ENCODE peak calls at places on chromosomes 5 and 9, in seven cellular contexts. U is HCT116; A is uterus; H is CD8-positive, alpha-beta T cell; Z is SK-N-SH; M is fibroblast of the aortic adventitia; R is bronchial epithelial cell. F is an unnamed sample.

GRCh38 chr5:40955313-40955712 is 46.0 kb downstream of the C7 start:
- DNase-seq in U (no peak), A (no peak), H (no peak), Z (no peak), M (no peak), R (peak), F (no peak)

GRCh38 chr5:2029206-2029605 is 146.5 kb upstream of the IRX4 start:
- DNase-seq in U (no peak), A (peak), H (no peak), Z (no peak), M (peak), R (no peak), F (no peak)

GRCh38 chr9:113409481-113409880 is 994 bp downstream of the POLE3 start:
- DNase-seq in U (no peak), A (no peak), H (no peak), Z (no peak), M (no peak), R (no peak), F (no peak)

GRCh38 chr5:179265529-179266290 is 79.6 kb downstream of the ADAMTS2 start:
- DNase-seq in U (no peak), A (peak), H (no peak), Z (peak), M (peak), R (peak), F (peak)

GRCh38 chr5:80781356-80781755 is 126.6 kb upstream of the DHFR start:
- DNase-seq in U (peak), A (no peak), H (no peak), Z (no peak), M (peak), R (peak), F (peak)

GRCh38 chr9:37198034-37198718 is 77.8 kb downstream of the ZCCHC7 start:
- DNase-seq in U (no peak), A (no peak), H (no peak), Z (no peak), M (peak), R (no peak), F (no peak)

GRCh38 chr5:57778528-57779175 is 296.0 kb upstream of the ACTBL2 start:
- DNase-seq in U (no peak), A (no peak), H (no peak), Z (no peak), M (peak), R (no peak), F (no peak)

GRCh38 chr5:135834639-135835529 is at the start of gene SLC25A48:
- DNase-seq in U (peak), A (no peak), H (no peak), Z (peak), M (no peak), R (peak), F (no peak)

GRCh38 chr5:135615581-135616260 is 36.9 kb upstream of the CXCL14 start:
- DNase-seq in U (no peak), A (no peak), H (no peak), Z (no peak), M (peak), R (no peak), F (no peak)

GRCh38 chr5:64497390-64497789 is 8.4 kb upstream of the RGS7BP start:
- DNase-seq in U (no peak), A (no peak), H (no peak), Z (no peak), M (peak), R (peak), F (no peak)

GRCh38 chr5:127205147-127205546 is 85.4 kb upstream of the MEGF10 start:
- DNase-seq in U (no peak), A (no peak), H (no peak), Z (no peak), M (no peak), R (no peak), F (no peak)

GRCh38 chr5:119036101-119036762 is 34.7 kb upstream of the DMXL1 start:
- DNase-seq in U (peak), A (no peak), H (no peak), Z (no peak), M (peak), R (peak), F (peak)

GRCh38 chr5:73513996-73514395 is 15.8 kb downstream of the BTF3 start:
- DNase-seq in U (no peak), A (no peak), H (no peak), Z (no peak), M (no peak), R (no peak), F (no peak)

GRCh38 chr5:135578685-135579341 is at the start of gene CXCL14:
- DNase-seq in U (no peak), A (no peak), H (no peak), Z (no peak), M (peak), R (peak), F (peak)

GRCh38 chr9:130431536-130432303 is 13.0 kb upstream of the ASS1 start:
- DNase-seq in U (no peak), A (no peak), H (no peak), Z (no peak), M (no peak), R (no peak), F (no peak)

GRCh38 chr5:109711681-109712080 is 22.0 kb downstream of the MAN2A1 start:
- DNase-seq in U (no peak), A (no peak), H (no peak), Z (no peak), M (no peak), R (no peak), F (no peak)

GRCh38 chr9:87285183-87285582 is 212.5 kb upstream of the DAPK1 start:
- DNase-seq in U (no peak), A (no peak), H (no peak), Z (peak), M (peak), R (no peak), F (no peak)

GRCh38 chr5:94267350-94267899 is 351.0 kb downstream of the KIAA0825 start:
- DNase-seq in U (no peak), A (no peak), H (no peak), Z (no peak), M (no peak), R (no peak), F (no peak)

GRCh38 chr5:95417971-95418370 is 26.8 kb downstream of the FAM81B start:
- DNase-seq in U (no peak), A (no peak), H (no peak), Z (no peak), M (no peak), R (peak), F (no peak)

GRCh38 chr9:2267171-2267740 is 252.1 kb downstream of the SMARCA2 start:
- DNase-seq in U (no peak), A (no peak), H (no peak), Z (no peak), M (peak), R (no peak), F (no peak)
- TF ChIP-seq CTCF in U (no peak), A (no peak), H (no peak), Z (no peak), M (no peak), R (no peak), F (no peak)

GRCh38 chr5:142404046-142404477 is 79.2 kb upstream of the SPRY4 start:
- DNase-seq in U (no peak), A (no peak), H (no peak), Z (no peak), M (no peak), R (peak), F (no peak)

GRCh38 chr5:142402752-142403318 is 78.0 kb upstream of the SPRY4 start:
- DNase-seq in U (no peak), A (no peak), H (no peak), Z (no peak), M (no peak), R (no peak), F (no peak)

GRCh38 chr5:142405814-142406395 is 81.1 kb upstream of the SPRY4 start:
- DNase-seq in U (no peak), A (no peak), H (no peak), Z (no peak), M (no peak), R (peak), F (no peak)

GRCh38 chr5:142403583-142403982 is 78.8 kb upstream of the SPRY4 start:
- DNase-seq in U (peak), A (no peak), H (no peak), Z (no peak), M (no peak), R (peak), F (no peak)

DNA sequence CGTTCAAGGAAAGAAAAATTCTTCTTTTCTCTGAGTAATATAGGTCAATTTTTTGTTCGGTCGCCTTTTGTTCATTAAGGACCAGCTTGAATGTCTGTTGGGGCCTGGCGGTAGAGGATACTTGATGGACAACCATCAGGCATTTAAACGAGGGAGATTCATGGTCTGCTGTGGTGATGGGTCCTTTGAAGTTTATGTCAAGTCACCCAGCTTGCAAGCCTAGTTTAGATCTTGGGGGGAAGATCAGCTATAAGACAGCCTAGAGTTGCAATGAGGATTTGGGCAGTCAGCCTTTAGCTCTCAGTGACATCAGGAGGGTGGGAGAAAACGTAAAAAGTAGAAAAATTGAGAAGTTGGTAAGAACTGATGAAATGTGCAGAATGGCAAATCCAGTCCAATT is 80.2 kb upstream of the SPRY4 start:
- DNase-seq in U (no peak), A (no peak), H (no peak), Z (no peak), M (no peak), R (no peak), F (no peak)
- H3K4me3 ChIP-seq in U (no peak), A (no peak), H (no peak), Z (no peak), M (no peak), R (no peak), F (no peak)

GRCh38 chr9:134325813-134326753 is at the start of gene RXRA:
- DNase-seq in U (no peak), A (peak), H (peak), Z (peak), M (peak), R (peak), F (peak)
- TF ChIP-seq CTCF in U (no peak), A (peak), H (no peak), Z (no peak), M (peak), R (no peak), F (no peak)

DNA sequence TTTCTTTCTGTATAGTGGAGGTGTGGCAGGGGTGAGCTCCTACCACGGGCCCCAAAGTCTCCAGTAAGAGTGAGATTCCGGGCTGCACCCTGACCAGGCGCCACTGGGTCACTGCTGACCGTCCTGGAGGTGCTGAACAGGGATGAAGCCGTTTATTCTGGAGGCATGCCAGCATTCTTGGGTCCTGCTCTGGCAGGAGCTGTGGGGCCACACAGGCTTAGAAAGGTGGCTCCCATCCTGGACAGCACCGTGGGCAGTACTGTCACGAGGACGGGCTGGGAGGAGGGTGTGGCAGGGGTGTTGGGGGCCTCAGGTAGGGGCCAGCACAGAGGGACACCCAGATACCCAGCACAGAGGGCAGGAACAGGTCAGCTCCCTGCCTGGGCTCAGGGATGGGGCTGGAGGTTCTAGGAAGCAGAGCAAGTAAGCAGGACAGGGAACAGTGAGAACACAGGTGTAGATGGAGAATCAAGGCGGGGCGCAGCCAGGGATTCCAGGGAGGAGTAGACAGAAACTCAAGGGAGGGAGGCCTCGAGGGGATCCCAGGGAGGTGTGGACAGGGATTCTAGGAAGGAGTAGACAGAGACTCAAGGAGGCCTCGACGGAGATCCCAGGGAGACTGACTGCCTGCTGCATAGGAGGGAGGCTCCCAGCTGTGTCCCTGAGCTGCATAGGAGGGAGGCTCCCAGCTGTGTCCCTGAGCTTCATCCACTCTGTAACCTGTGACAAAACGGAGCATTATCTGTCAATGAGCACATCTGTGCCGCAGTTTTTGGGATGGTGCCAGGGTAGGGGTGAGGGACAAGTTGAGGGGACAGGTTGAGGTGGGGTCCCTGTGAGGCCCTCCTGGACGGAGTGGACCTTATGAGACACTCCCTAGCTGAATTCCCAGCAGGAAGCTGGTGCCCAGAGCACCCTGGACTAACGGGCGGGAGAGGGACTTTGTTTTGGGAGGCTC is 1.1 kb upstream of the PLEKHG4B start:
- DNase-seq in U (no peak), A (no peak), H (no peak), Z (no peak), M (no peak), R (no peak), F (no peak)
- H3K4me3 ChIP-seq in U (no peak), A (no peak), H (no peak), Z (no peak), M (no peak), R (no peak), F (no peak)

GRCh38 chr5:168020522-168021294 is 270.7 kb upstream of the WWC1 start:
- DNase-seq in U (no peak), A (no peak), H (no peak), Z (no peak), M (peak), R (no peak), F (no peak)
- TF ChIP-seq CTCF in U (no peak), A (no peak), H (no peak), Z (peak), M (peak), R (peak), F (peak)

DNA sequence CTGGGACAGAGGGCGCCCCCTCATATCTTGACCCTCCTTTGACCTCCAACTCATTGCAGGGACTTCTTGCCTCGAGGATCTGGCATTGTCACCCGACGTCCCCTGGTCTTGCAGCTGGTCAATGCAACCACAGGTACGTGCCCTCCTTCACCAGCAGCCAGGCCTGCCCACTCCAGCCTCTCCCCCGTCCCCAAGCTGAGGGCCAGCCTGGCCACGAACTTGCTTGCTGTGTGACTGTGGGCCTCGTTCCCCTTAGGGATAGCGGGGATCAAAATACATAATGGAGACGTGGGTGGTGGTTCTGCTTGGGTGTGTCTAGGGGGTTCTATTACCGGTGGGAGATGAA is 15.0 kb downstream of the DNM1 start:
- DNase-seq in U (no peak), A (no peak), H (no peak), Z (peak), M (no peak), R (no peak), F (no peak)
- H3K4me3 ChIP-seq in U (peak), A (no peak), H (peak), Z (no peak), M (no peak), R (peak), F (peak)

DNA sequence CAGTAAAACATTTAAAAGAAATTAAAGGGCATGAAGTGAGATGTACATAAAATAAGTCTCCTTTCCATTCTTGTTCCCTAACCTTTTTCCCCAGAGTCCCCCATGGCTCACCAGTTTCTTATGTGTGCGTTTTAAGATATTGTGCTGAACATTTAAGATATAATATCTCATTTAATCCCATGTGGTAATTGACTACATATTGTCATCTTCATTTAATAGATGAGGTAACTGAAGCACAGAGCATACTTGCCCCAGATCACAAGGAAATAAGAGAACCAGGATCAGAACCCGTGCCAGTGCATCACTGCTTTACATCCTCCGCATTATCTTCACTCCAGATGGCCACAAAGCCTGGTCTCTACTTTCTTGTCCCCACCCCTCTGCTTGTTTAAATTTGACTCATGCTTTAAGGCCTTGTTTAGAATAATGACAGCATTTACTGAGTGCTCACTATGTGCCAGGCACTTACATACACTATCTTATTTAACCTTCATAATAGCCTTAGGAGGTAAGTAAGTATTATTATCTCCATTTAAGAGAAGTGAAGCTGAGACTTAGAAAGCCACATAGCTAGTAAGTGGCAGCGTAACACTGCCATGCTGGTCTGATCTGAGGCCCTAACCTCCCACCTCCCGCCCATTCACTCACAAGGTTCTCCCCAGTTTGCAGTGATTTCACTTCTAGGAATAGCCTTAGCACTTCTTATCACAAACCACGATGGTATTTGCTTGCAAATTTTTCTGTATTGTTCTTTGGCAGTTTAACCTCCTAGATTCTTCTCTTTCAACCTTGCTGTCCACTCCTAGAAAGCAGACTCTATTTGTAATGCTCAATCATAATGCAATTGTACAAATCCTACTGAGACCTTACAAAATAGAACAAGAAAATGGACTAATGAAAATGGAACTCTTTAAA is 78.4 kb upstream of the IL6ST start:
- DNase-seq in U (no peak), A (no peak), H (no peak), Z (no peak), M (peak), R (no peak), F (no peak)
- TF ChIP-seq CTCF in U (no peak), A (no peak), H (no peak), Z (no peak), M (no peak), R (no peak), F (no peak)